ENCODE peak calls at places on chromosomes 16 and 17, in seven cellular contexts. One of them, this sample, is unnamed.
A peak's percentile ranks its signal among the peaks of the same experiment; 100 is the strongest.

GRCh38 chr17:69717214-69717613 is 302.7 kb downstream of the MAP2K6 start:
- DNase-seq in GM12878: no peak
- DNase-seq in K562: no peak
- DNase-seq in H1: no peak
- DNase-seq in HepG2: no peak
- DNase-seq in SK-N-SH: no peak
- DNase-seq in HCT116: no peak
- DNase-seq in this sample: no peak

GRCh38 chr16:81238296-81239011 is at the start of gene BCO1:
- DNase-seq in H1: no peak
- DNase-seq in HCT116: no peak
- DNase-seq in SK-N-SH: no peak
- DNase-seq in GM12878: no peak
- DNase-seq in HepG2: peak; percentile 35
- DNase-seq in K562: no peak
- DNase-seq in this sample: peak; percentile 70

GRCh38 chr17:50478391-50479361 is at the start of gene RSAD1:
- DNase-seq in HepG2: peak; percentile 91
- DNase-seq in GM12878: peak; percentile 60
- DNase-seq in K562: peak; percentile 89
- DNase-seq in H1: peak; percentile 68
- DNase-seq in SK-N-SH: peak; percentile 98
- DNase-seq in HCT116: peak; percentile 87
- DNase-seq in this sample: peak; percentile 75

GRCh38 chr17:61833536-61834203 is 29.7 kb downstream of the BRIP1 start:
- DNase-seq in GM12878: no peak
- DNase-seq in SK-N-SH: no peak
- DNase-seq in K562: no peak
- DNase-seq in HCT116: peak; percentile 69
- DNase-seq in H1: no peak
- DNase-seq in HepG2: no peak
- DNase-seq in this sample: peak; percentile 9

GRCh38 chr16:20383106-20384029 is 21.2 kb downstream of the PDILT start:
- DNase-seq in K562: peak; percentile 71
- DNase-seq in SK-N-SH: peak; percentile 65
- DNase-seq in HCT116: peak; percentile 71
- DNase-seq in GM12878: no peak
- DNase-seq in HepG2: peak; percentile 84
- DNase-seq in H1: peak; percentile 67
- DNase-seq in this sample: peak; percentile 82

GRCh38 chr17:59002126-59002525 is 104.6 kb downstream of the TRIM37 start:
- DNase-seq in K562: no peak
- DNase-seq in HCT116: no peak
- DNase-seq in H1: no peak
- DNase-seq in SK-N-SH: no peak
- DNase-seq in HepG2: no peak
- DNase-seq in GM12878: no peak
- DNase-seq in this sample: no peak

GRCh38 chr16:396605-397004 is 394 bp upstream of the NME4 start:
- DNase-seq in HCT116: no peak
- DNase-seq in GM12878: no peak
- DNase-seq in K562: peak; percentile 84
- DNase-seq in SK-N-SH: peak; percentile 83
- DNase-seq in H1: no peak
- DNase-seq in HepG2: peak; percentile 65
- DNase-seq in this sample: no peak

GRCh38 chr17:43880420-43880991 is 26.8 kb downstream of the MPP2 start:
- DNase-seq in H1: no peak
- DNase-seq in SK-N-SH: peak; percentile 83
- DNase-seq in HCT116: peak; percentile 22
- DNase-seq in HepG2: peak; percentile 61
- DNase-seq in K562: peak; percentile 75
- DNase-seq in GM12878: no peak
- DNase-seq in this sample: no peak

GRCh38 chr17:29116652-29117439 is 63.4 kb downstream of the MYO18A start:
- DNase-seq in HCT116: no peak
- DNase-seq in SK-N-SH: peak; percentile 85
- DNase-seq in GM12878: peak; percentile 5
- DNase-seq in K562: peak; percentile 77
- DNase-seq in H1: peak; percentile 57
- DNase-seq in HepG2: peak; percentile 18
- DNase-seq in this sample: peak; percentile 66

GRCh38 chr17:74960739-74961342 is 11.7 kb downstream of the HID1 start:
- DNase-seq in SK-N-SH: no peak
- DNase-seq in K562: peak; percentile 91
- DNase-seq in GM12878: no peak
- DNase-seq in H1: peak; percentile 54
- DNase-seq in HepG2: peak; percentile 83
- DNase-seq in HCT116: peak; percentile 54
- DNase-seq in this sample: peak; percentile 56

GRCh38 chr16:72099377-72099818 is 5.8 kb downstream of the DHX38 start:
- DNase-seq in H1: peak; percentile 19
- DNase-seq in K562: peak; percentile 72
- DNase-seq in GM12878: peak; percentile 13
- DNase-seq in HepG2: peak; percentile 81
- DNase-seq in HCT116: peak; percentile 40
- DNase-seq in SK-N-SH: peak; percentile 78
- DNase-seq in this sample: peak; percentile 47

GRCh38 chr16:72098936-72099335 is 5.3 kb downstream of the DHX38 start:
- DNase-seq in HepG2: no peak
- DNase-seq in H1: no peak
- DNase-seq in K562: no peak
- DNase-seq in SK-N-SH: no peak
- DNase-seq in GM12878: no peak
- DNase-seq in HCT116: no peak
- DNase-seq in this sample: no peak

GRCh38 chr16:72104905-72105304 is 11.3 kb downstream of the DHX38 start:
- DNase-seq in K562: no peak
- DNase-seq in HepG2: no peak
- DNase-seq in H1: no peak
- DNase-seq in GM12878: no peak
- DNase-seq in HCT116: no peak
- DNase-seq in SK-N-SH: no peak
- DNase-seq in this sample: no peak

GRCh38 chr16:72105978-72106377 is 12.3 kb downstream of the DHX38 start:
- DNase-seq in H1: no peak
- DNase-seq in SK-N-SH: no peak
- DNase-seq in GM12878: no peak
- DNase-seq in HCT116: no peak
- DNase-seq in K562: no peak
- DNase-seq in HepG2: no peak
- DNase-seq in this sample: no peak

DNA sequence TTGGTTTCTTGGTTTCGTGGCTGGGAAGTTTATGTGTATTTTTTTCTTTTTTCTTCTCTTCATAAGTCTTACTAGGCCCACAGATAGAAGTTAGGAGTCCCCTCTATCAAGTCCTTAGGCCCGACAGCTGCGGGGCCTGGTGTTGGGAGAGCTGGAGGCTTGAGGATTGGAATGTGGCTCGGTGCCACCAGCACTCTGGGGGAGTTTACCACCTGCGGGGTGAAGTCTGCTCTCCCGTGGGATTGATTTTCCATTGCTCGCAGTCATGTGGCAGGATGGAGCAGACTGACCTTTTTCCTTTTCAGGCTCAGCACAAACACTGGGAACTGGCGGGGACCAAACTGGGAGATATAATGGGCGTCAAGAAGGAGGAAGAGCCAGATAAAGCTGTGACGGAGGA is 7.5 kb downstream of the DHX38 start:
- DNase-seq in H1: no peak
- DNase-seq in GM12878: no peak
- DNase-seq in HCT116: no peak
- DNase-seq in K562: no peak
- DNase-seq in SK-N-SH: no peak
- DNase-seq in HepG2: no peak
- DNase-seq in this sample: no peak
- TF ChIP-seq YY1 in H1: no peak
- TF ChIP-seq YY1 in GM12878: no peak
- TF ChIP-seq YY1 in HCT116: no peak
- TF ChIP-seq YY1 in K562: no peak
- TF ChIP-seq YY1 in SK-N-SH: no peak
- TF ChIP-seq YY1 in HepG2: no peak
- TF ChIP-seq YY1 in this sample: no peak

DNA sequence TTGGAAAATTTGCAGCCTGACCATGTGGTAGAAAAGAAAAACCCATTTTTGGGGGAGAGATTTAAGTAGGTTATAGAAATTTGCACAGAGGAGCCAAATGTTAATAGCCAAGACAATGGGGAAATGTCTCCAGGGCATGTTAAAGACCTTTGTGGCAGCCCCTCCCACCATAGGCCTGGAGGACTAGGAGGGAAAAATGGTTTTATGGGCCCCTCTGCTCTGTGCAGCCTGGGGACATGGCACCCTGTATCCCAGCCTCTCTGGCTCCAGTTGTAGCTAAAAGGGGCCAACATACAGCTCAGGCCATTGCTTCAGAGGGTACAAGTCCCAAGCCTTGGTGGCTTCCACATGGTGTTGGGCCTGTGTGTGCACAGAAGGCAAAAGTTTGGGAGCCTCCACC is 245.9 kb upstream of the AXIN2 start:
- DNase-seq in SK-N-SH: no peak
- DNase-seq in HepG2: no peak
- DNase-seq in HCT116: no peak
- DNase-seq in H1: no peak
- DNase-seq in K562: no peak
- DNase-seq in GM12878: no peak
- DNase-seq in this sample: no peak
- H3K9me3 ChIP-seq in SK-N-SH: peaks cover 1% of the 10 kb centered on the region
- H3K9me3 ChIP-seq in HepG2: peaks cover 34% of the 10 kb centered on the region
- H3K9me3 ChIP-seq in HCT116: peaks cover under 1% of the 10 kb centered on the region
- H3K9me3 ChIP-seq in H1: peaks cover 30% of the 10 kb centered on the region
- H3K9me3 ChIP-seq in K562: no peaks in the 10 kb centered on the region
- H3K9me3 ChIP-seq in GM12878: no peaks in the 10 kb centered on the region
- H3K9me3 ChIP-seq in this sample: peaks cover 39% of the 10 kb centered on the region

DNA sequence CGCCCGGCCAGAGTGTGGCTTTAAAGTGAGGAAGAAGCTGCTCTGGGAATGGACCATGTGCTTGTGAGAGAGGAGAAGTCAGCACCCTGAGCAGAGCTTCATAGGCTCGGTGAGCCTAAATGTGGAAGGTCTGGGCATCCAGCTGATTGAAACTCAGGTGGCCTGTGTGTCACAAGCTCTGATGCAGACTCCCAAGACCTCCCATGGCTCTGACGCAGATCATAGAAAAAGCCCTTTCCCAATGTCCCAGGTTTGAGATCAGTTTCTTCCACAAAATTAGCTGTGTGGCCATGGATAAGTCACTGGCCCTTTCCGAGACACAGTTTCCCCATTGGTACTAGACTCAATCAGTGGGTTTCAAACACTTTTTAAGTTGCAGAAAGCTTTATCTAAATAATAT is 180.0 kb upstream of the CCL2 start:
- DNase-seq in SK-N-SH: no peak
- DNase-seq in H1: no peak
- DNase-seq in HCT116: no peak
- DNase-seq in GM12878: no peak
- DNase-seq in K562: no peak
- DNase-seq in HepG2: no peak
- DNase-seq in this sample: no peak
- TF ChIP-seq YY1 in SK-N-SH: no peak
- TF ChIP-seq YY1 in H1: no peak
- TF ChIP-seq YY1 in HCT116: no peak
- TF ChIP-seq YY1 in GM12878: no peak
- TF ChIP-seq YY1 in K562: no peak
- TF ChIP-seq YY1 in HepG2: no peak
- TF ChIP-seq YY1 in this sample: no peak

DNA sequence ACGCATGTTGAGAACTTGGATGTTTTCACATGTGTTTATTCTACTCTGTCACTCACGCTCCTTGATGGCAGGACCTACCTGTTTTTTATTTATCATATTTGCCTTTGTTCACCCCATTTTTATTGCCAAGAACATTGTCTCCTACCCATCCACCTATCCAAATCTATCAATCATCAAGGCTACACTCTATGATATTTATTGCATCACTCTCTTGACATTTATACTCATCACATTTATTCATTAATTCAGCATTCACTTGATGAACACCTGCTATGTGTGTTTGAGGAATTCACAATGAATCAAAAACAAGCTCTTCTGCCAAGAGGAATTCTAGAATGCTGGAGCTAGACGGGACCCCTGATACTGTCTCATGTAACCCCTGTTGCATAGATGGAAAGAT is 94.5 kb upstream of the ZNF469 start:
- DNase-seq in GM12878: no peak
- DNase-seq in H1: no peak
- DNase-seq in HCT116: no peak
- DNase-seq in SK-N-SH: no peak
- DNase-seq in K562: no peak
- DNase-seq in HepG2: no peak
- DNase-seq in this sample: no peak
- H3K9me3 ChIP-seq in GM12878: peaks cover 6% of the 10 kb centered on the region
- H3K9me3 ChIP-seq in H1: peaks cover 81% of the 10 kb centered on the region
- H3K9me3 ChIP-seq in HCT116: no peaks in the 10 kb centered on the region
- H3K9me3 ChIP-seq in SK-N-SH: no peaks in the 10 kb centered on the region
- H3K9me3 ChIP-seq in K562: no peaks in the 10 kb centered on the region
- H3K9me3 ChIP-seq in HepG2: peaks cover 37% of the 10 kb centered on the region
- H3K9me3 ChIP-seq in this sample: peaks cover 64% of the 10 kb centered on the region

GRCh38 chr16:67767953-67768352 is 38.4 kb downstream of the RANBP10 start:
- DNase-seq in HCT116: no peak
- DNase-seq in SK-N-SH: no peak
- DNase-seq in GM12878: no peak
- DNase-seq in HepG2: no peak
- DNase-seq in K562: no peak
- DNase-seq in H1: no peak
- DNase-seq in this sample: no peak
- TF ChIP-seq YY1 in HCT116: no peak
- TF ChIP-seq YY1 in SK-N-SH: no peak
- TF ChIP-seq YY1 in GM12878: no peak
- TF ChIP-seq YY1 in HepG2: no peak
- TF ChIP-seq YY1 in K562: no peak
- TF ChIP-seq YY1 in H1: no peak
- TF ChIP-seq YY1 in this sample: no peak

GRCh38 chr16:35724551-35724950 is 2265.1 kb downstream of the TP53TG3F start:
- DNase-seq in H1: no peak
- DNase-seq in SK-N-SH: no peak
- DNase-seq in GM12878: no peak
- DNase-seq in HepG2: no peak
- DNase-seq in K562: no peak
- DNase-seq in HCT116: no peak
- DNase-seq in this sample: no peak

GRCh38 chr16:35731341-35732040 is 2272.1 kb downstream of the TP53TG3F start:
- DNase-seq in H1: no peak
- DNase-seq in GM12878: no peak
- DNase-seq in SK-N-SH: no peak
- DNase-seq in HCT116: no peak
- DNase-seq in HepG2: no peak
- DNase-seq in K562: no peak
- DNase-seq in this sample: no peak

GRCh38 chr16:35730251-35730650 is 2270.8 kb downstream of the TP53TG3F start:
- DNase-seq in H1: no peak
- DNase-seq in HepG2: no peak
- DNase-seq in K562: no peak
- DNase-seq in SK-N-SH: no peak
- DNase-seq in HCT116: no peak
- DNase-seq in GM12878: no peak
- DNase-seq in this sample: no peak

DNA sequence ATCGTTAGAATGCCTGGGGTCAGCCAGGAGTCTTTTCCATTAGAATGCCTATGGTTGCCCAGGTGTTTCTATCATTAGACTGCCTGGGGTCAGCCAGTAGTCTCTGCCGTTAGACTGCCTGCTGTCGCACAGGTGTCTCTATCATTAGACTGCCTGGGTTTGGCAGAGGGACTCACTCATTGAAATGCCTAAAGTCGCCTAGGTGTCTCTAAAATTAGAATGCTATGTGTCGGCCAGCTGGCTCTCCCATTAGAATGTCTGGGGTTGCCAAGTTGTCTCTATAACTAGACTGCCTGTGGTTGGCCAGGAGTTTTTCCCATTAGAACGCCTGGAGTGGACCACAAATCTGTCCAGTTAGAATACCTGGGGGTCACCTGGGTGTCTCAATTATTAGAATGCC is 2266.5 kb downstream of the TP53TG3F start:
- DNase-seq in H1: no peak
- DNase-seq in HepG2: no peak
- DNase-seq in K562: no peak
- DNase-seq in GM12878: no peak
- DNase-seq in HCT116: no peak
- DNase-seq in SK-N-SH: no peak
- DNase-seq in this sample: no peak
- H3K9me3 ChIP-seq in H1: peaks cover 97% of the 10 kb centered on the region
- H3K9me3 ChIP-seq in HepG2: peaks cover 99% of the 10 kb centered on the region
- H3K9me3 ChIP-seq in K562: no peaks in the 10 kb centered on the region
- H3K9me3 ChIP-seq in GM12878: no peaks in the 10 kb centered on the region
- H3K9me3 ChIP-seq in HCT116: peaks cover 8% of the 10 kb centered on the region
- H3K9me3 ChIP-seq in SK-N-SH: no peaks in the 10 kb centered on the region
- H3K9me3 ChIP-seq in this sample: peaks cover 27% of the 10 kb centered on the region

This sample was measured in NT2/D1.